ENCODE peak calls at places on chromosomes 11 and 22, in five cellular contexts. Q, D, M, S and N are unnamed samples.

GRCh38 chr22:33056108-33056507 is 2.1 kb downstream of the SYN3 start:
- DNase-seq in Q (no peak), D (no peak), M (no peak), S (no peak), N (no peak)

GRCh38 chr11:15918674-15919073 is 437.7 kb downstream of the SOX6 start:
- DNase-seq in Q (no peak), D (no peak), M (no peak), S (no peak), N (no peak)

GRCh38 chr11:720642-721346 is 14.8 kb downstream of the EPS8L2 start:
- DNase-seq in Q (no peak), D (peak; percentile 59), M (no peak), S (no peak), N (no peak)

GRCh38 chr11:41983458-41983857 is 524.0 kb upstream of the LRRC4C start:
- DNase-seq in Q (no peak), D (no peak), M (no peak), S (no peak), N (no peak)

GRCh38 chr11:68550485-68550817 is 89.9 kb downstream of the PPP6R3 start:
- DNase-seq in Q (no peak), D (no peak), M (no peak), S (no peak), N (no peak)

GRCh38 chr11:1336836-1337646 is 27.6 kb upstream of the TOLLIP start:
- DNase-seq in Q (no peak), D (no peak), M (peak; percentile 26), S (no peak), N (peak; percentile 85)

GRCh38 chr11:32154275-32154674 is 63.4 kb downstream of the RCN1 start:
- DNase-seq in Q (no peak), D (peak; percentile 51), M (no peak), S (no peak), N (no peak)

GRCh38 chr11:47586043-47586442 is 435 bp upstream of the FAM180B start:
- DNase-seq in Q (no peak), D (no peak), M (no peak), S (no peak), N (no peak)

GRCh38 chr22:50739894-50740293 is 1.9 kb downstream of the ACR start:
- DNase-seq in Q (no peak), D (no peak), M (peak; percentile 15), S (no peak), N (no peak)

GRCh38 chr11:58616594-58616993 is 5.9 kb upstream of the CNTF start:
- DNase-seq in Q (peak; percentile 71), D (peak; percentile 92), M (no peak), S (peak; percentile 67), N (no peak)

GRCh38 chr11:126053340-126054286 is 9.1 kb downstream of the CDON start:
- DNase-seq in Q (peak; percentile 3), D (no peak), M (no peak), S (no peak), N (no peak)

GRCh38 chr11:114132944-114133394 is 73.5 kb downstream of the ZBTB16 start:
- DNase-seq in Q (peak; percentile 76), D (peak; percentile 61), M (no peak), S (no peak), N (no peak)

GRCh38 chr11:12430912-12431311 is 53.5 kb downstream of the PARVA start:
- DNase-seq in Q (peak; percentile 59), D (peak; percentile 97), M (no peak), S (peak; percentile 79), N (peak; percentile 78)

GRCh38 chr22:26597026-26597425 is 7.1 kb upstream of the TPST2 start:
- DNase-seq in Q (no peak), D (no peak), M (no peak), S (no peak), N (no peak)

GRCh38 chr11:11946878-11947277 is 61.5 kb downstream of the DKK3 start:
- DNase-seq in Q (no peak), D (no peak), M (no peak), S (no peak), N (no peak)

GRCh38 chr22:26906464-26906863 is 249.1 kb downstream of the MIAT start:
- DNase-seq in Q (no peak), D (no peak), M (no peak), S (no peak), N (no peak)

GRCh38 chr22:32487021-32487420 is 12.4 kb downstream of the FBXO7 start:
- DNase-seq in Q (no peak), D (peak; percentile 39), M (no peak), S (no peak), N (no peak)

GRCh38 chr22:24146791-24147353 is 34.4 kb upstream of the SUSD2 start:
- DNase-seq in Q (no peak), D (peak; percentile 93), M (no peak), S (peak; percentile 46), N (no peak)

GRCh38 chr11:15896544-15896943 is 459.8 kb downstream of the SOX6 start:
- DNase-seq in Q (no peak), D (no peak), M (no peak), S (no peak), N (no peak)

GRCh38 chr11:121328213-121328966 is 35.8 kb downstream of the SC5D start:
- DNase-seq in Q (no peak), D (no peak), M (no peak), S (no peak), N (no peak)
- TF ChIP-seq CTCF in Q (no peak), D (no peak), M (no peak), S (no peak), N (no peak)

GRCh38 chr22:19876314-19876940 is 21.8 kb upstream of the GNB1L start:
- DNase-seq in Q (no peak), D (no peak), M (no peak), S (no peak), N (peak; percentile 59)
- TF ChIP-seq CTCF in Q (no peak), D (no peak), M (no peak), S (no peak), N (no peak)

DNA sequence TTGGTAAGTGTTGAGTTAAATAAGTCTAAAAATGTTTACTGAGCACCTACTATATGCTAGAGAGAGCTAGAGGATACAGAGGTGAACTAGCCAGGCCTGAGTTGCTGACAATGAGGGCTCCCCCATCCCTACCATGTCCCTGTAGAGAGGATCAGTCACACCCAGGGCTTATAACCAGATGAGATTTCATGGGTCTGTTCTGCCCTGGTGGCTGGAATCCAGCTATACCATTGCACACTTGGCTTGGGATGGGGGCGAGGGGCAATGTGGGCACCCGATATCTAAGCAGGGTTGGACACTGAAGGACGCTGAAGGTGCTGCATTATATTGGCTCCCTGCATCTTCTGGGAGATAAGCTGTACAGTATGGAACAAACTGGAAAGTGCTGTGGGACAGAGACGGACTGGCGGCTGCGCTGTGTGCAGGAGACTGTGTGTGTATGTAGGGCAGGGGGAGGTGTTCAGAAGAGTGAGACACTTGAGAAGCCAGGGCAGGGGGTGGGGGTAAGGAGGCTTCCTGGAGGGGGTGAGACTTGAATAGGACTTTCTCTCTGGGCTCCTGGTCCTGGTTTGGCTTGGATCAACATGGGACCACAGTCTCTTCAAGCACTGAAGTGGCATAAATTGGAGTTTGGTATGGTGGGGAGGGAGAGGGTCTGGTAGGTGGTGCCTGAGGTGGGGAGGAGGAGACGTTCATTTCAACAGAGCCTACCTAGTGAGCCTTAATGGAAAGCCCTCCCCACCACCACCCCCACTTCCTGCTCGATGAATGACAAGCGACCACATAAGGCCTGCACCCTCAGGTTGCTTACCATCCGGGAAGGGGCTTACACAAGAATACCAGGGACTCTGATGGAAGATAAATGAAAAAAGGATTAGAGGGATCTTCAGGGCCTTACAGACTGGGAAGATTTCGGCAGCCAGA is 1.8 kb downstream of the CD82 start:
- DNase-seq in Q (no peak), D (no peak), M (no peak), S (no peak), N (no peak)
- TF ChIP-seq CTCF in Q (no peak), D (peak; percentile 17), M (no peak), S (no peak), N (no peak)

GRCh38 chr22:49305966-49306631 is 521.6 kb downstream of the BRD1 start:
- DNase-seq in Q (no peak), D (no peak), M (peak; percentile 2), S (no peak), N (peak; percentile 66)

GRCh38 chr22:49307071-49307830 is 520.4 kb downstream of the BRD1 start:
- DNase-seq in Q (no peak), D (no peak), M (peak; percentile 2), S (no peak), N (peak; percentile 67)

GRCh38 chr22:49306632-49306975 is 521.1 kb downstream of the BRD1 start:
- DNase-seq in Q (no peak), D (no peak), M (no peak), S (no peak), N (peak; percentile 69)

GRCh38 chr22:49303781-49304461 is 523.8 kb downstream of the BRD1 start:
- DNase-seq in Q (no peak), D (no peak), M (no peak), S (no peak), N (no peak)

DNA sequence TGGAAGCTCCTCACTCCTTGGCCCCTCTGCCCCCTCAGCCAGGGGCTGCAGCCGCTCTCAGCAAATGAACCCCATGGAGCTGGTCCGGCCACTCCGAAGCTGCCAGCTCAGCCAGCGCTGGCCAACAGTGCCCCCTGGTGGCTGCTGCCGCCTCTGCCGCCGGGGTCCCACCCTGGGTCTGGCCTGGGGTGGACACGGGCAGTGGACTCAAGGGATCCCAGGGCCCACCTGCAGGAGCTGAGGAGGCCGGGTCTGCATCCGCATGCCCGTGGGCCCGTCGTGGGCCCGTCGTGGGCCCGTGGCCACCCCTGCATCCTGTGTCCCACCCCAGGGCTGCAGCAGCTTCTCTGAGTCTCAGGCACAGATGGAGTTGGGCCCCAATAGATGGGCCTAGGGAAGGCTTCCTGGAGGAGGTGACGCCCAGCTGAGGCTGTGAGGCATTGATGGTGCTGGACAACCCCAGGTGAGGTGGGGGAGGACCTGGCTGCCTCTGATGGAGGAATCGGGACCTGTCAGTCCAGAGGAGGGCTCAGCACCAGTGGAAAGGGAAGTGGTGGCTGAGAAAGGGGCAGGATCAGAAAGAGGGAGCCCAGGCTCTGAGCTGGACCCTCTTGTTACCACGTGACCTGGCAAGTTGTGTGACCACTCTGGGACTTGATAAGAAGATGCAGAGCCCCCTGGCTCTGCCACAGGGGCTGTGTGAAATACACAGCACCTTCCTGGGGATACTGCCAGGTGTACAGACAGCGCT is 522.3 kb downstream of the BRD1 start:
- DNase-seq in Q (no peak), D (no peak), M (peak; percentile 98), S (no peak), N (peak; percentile 73)
- TF ChIP-seq CTCF in Q (peak; percentile 4), D (peak; percentile 40), M (peak; percentile 98), S (no peak), N (peak; percentile 92)

DNA sequence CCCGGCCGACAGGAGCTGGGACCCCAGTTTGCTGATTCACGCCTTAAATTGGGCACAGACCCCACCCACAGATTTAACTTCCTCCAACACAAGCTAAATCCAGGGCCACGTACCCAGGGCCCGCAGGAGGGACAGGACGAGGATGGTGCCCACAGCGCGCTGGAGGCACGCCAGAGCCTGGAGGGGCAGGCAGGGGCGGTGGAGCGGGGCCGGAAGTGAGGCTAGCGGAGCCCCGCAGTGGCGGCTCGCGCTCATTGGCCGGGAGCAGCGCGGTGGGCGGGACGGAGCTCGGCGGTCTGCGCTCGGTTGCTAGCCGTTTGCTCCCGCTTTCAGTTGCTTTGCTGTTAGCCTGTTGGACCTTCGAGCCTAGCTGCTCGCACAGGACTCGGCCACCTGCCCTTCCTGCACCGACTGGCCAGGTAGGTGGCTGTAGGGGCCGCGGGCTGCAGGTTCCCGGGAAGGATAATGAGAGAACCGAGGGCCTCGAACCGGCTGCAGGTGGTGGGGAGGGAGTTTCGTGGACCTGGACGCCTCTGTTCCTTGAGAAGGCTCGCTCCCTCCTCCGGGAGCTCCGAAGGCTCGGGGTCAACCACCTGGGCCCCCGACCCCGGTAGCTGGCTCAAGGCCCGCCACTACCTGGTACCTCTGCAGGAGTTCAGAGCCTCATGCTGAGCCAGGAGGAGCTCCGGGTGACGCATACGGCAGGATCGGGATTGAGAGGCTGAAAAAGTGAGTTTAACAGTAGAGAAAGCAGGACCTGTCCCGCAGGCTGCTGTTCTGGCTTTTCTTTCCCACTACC is at the start of gene CCDC134:
- DNase-seq in Q (no peak), D (peak; percentile 74), M (peak; percentile 79), S (peak; percentile 41), N (peak; percentile 93)
- TF ChIP-seq CTCF in Q (no peak), D (no peak), M (no peak), S (no peak), N (no peak)